ENCODE peak calls at places on chromosome 1, in seven cellular contexts. One of them, this sample, is unnamed.
A peak's percentile ranks its signal among the peaks of the same experiment; 100 is the strongest.

GRCh38 chr1:4960782-4961475 is 306.5 kb downstream of the AJAP1 start:
- DNase-seq in A549: no peak
- DNase-seq in uterus: no peak
- DNase-seq in transverse colon: no peak
- DNase-seq in suprapubic skin: no peak
- DNase-seq in spleen: no peak
- DNase-seq in adrenal gland: peak; percentile 53
- DNase-seq in this sample: no peak

GRCh38 chr1:41241748-41242644 is at the start of gene SCMH1:
- DNase-seq in suprapubic skin: no peak
- DNase-seq in A549: peak; percentile 30
- DNase-seq in spleen: peak; percentile 90
- DNase-seq in transverse colon: peak; percentile 56
- DNase-seq in adrenal gland: peak; percentile 46
- DNase-seq in uterus: peak; percentile 40
- DNase-seq in this sample: peak; percentile 72

GRCh38 chr1:243742814-243743213 is 107.2 kb downstream of the AKT3 start:
- DNase-seq in adrenal gland: no peak
- DNase-seq in spleen: no peak
- DNase-seq in transverse colon: no peak
- DNase-seq in A549: no peak
- DNase-seq in uterus: no peak
- DNase-seq in suprapubic skin: no peak
- DNase-seq in this sample: no peak

GRCh38 chr1:64073705-64074104 is 129.7 kb upstream of the UBE2U start:
- DNase-seq in uterus: no peak
- DNase-seq in spleen: no peak
- DNase-seq in transverse colon: no peak
- DNase-seq in adrenal gland: peak; percentile 65
- DNase-seq in suprapubic skin: no peak
- DNase-seq in A549: no peak
- DNase-seq in this sample: no peak

GRCh38 chr1:113928129-113928949 is 785 bp upstream of the HIPK1 start:
- DNase-seq in A549: no peak
- DNase-seq in spleen: no peak
- DNase-seq in adrenal gland: no peak
- DNase-seq in suprapubic skin: no peak
- DNase-seq in uterus: no peak
- DNase-seq in transverse colon: no peak
- DNase-seq in this sample: no peak

GRCh38 chr1:183553769-183554168 is 36.5 kb downstream of the NCF2 start:
- DNase-seq in A549: no peak
- DNase-seq in uterus: no peak
- DNase-seq in transverse colon: no peak
- DNase-seq in spleen: no peak
- DNase-seq in suprapubic skin: no peak
- DNase-seq in adrenal gland: no peak
- DNase-seq in this sample: no peak

GRCh38 chr1:35243681-35244080 is 24.8 kb upstream of the ZMYM4 start:
- DNase-seq in suprapubic skin: no peak
- DNase-seq in uterus: no peak
- DNase-seq in adrenal gland: no peak
- DNase-seq in spleen: no peak
- DNase-seq in A549: no peak
- DNase-seq in transverse colon: peak; percentile 18
- DNase-seq in this sample: no peak

GRCh38 chr1:15148004-15148403 is 5.5 kb upstream of the TMEM51 start:
- DNase-seq in spleen: no peak
- DNase-seq in transverse colon: no peak
- DNase-seq in adrenal gland: no peak
- DNase-seq in A549: no peak
- DNase-seq in suprapubic skin: no peak
- DNase-seq in uterus: no peak
- DNase-seq in this sample: no peak

GRCh38 chr1:42784946-42785693 is at the start of gene TMEM269:
- DNase-seq in spleen: peak; percentile 79
- DNase-seq in suprapubic skin: peak; percentile 82
- DNase-seq in A549: no peak
- DNase-seq in transverse colon: peak; percentile 13
- DNase-seq in uterus: no peak
- DNase-seq in adrenal gland: no peak
- DNase-seq in this sample: peak; percentile 64

GRCh38 chr1:33428661-33429060 is 2.2 kb downstream of the PHC2 start:
- DNase-seq in A549: no peak
- DNase-seq in uterus: no peak
- DNase-seq in spleen: no peak
- DNase-seq in suprapubic skin: no peak
- DNase-seq in transverse colon: no peak
- DNase-seq in adrenal gland: no peak
- DNase-seq in this sample: no peak

GRCh38 chr1:33429332-33429731 is 1.6 kb downstream of the PHC2 start:
- DNase-seq in transverse colon: no peak
- DNase-seq in A549: no peak
- DNase-seq in spleen: no peak
- DNase-seq in adrenal gland: no peak
- DNase-seq in suprapubic skin: no peak
- DNase-seq in uterus: no peak
- DNase-seq in this sample: no peak

GRCh38 chr1:33429846-33430750 is 797 bp downstream of the PHC2 start:
- DNase-seq in adrenal gland: peak; percentile 47
- DNase-seq in suprapubic skin: no peak
- DNase-seq in spleen: peak; percentile 88
- DNase-seq in uterus: peak; percentile 48
- DNase-seq in transverse colon: peak; percentile 53
- DNase-seq in A549: no peak
- DNase-seq in this sample: peak; percentile 82

GRCh38 chr1:33433509-33434362 is 2.8 kb upstream of the PHC2 start:
- DNase-seq in spleen: no peak
- DNase-seq in adrenal gland: peak; percentile 94
- DNase-seq in A549: peak; percentile 68
- DNase-seq in uterus: peak; percentile 97
- DNase-seq in transverse colon: peak; percentile 54
- DNase-seq in suprapubic skin: no peak
- DNase-seq in this sample: peak; percentile 86

DNA sequence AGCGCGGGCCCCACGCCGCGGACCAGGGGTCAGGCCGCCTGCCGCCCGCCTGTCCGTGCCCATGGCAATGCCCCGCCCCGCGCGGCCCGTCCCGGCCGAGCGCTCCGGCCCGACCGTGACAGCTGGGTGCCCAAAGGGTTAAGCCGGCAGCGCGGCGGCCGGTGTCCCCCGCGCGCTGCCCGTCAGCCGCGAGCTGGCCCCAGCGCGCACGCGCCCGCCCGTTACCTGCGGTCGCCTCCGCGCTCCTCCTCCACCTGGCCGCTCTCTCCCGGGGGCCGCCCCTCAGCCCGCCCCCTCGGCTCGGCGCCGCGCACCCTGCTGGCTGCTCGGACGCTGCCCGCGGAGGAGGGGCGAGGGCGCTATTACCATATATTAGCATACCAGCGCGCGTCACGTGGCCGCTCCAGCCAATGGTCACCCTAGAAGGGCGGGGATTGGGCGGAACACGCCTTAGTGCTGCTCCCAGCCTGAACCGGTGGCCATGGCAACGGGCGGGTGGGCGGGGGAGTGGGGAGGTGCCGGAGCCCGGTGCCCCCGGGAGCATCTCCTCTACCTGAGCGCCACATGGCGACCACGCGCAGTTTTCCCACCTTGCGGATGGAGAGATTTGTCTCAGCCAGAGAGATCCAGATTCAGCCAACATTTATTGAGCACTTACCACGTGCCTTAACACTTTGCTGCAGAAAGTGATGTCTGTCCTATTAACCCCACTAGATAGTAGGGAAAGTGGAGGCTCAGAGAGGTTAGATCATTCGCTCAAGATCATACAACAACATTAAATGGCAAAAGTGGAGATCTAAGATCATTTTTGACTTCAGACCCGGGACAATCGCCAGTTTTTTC is at the start of gene PHC2:
- DNase-seq in A549: peak; percentile 91
- DNase-seq in adrenal gland: peak; percentile 98
- DNase-seq in uterus: peak; percentile 97
- DNase-seq in spleen: peak; percentile 97
- DNase-seq in suprapubic skin: peak; percentile 98
- DNase-seq in transverse colon: peak; percentile 96
- DNase-seq in this sample: peak; percentile 98
- TF ChIP-seq POLR2A in A549: no peak
- TF ChIP-seq POLR2A in adrenal gland: no peak
- TF ChIP-seq POLR2A in uterus: peak; percentile 81
- TF ChIP-seq POLR2A in spleen: no peak
- TF ChIP-seq POLR2A in suprapubic skin: no peak
- TF ChIP-seq POLR2A in transverse colon: no peak
- TF ChIP-seq POLR2A in this sample: no peak

GRCh38 chr1:202958544-202959275 is 598 bp upstream of the ADIPOR1 start:
- DNase-seq in adrenal gland: no peak
- DNase-seq in suprapubic skin: no peak
- DNase-seq in uterus: no peak
- DNase-seq in transverse colon: peak; percentile 35
- DNase-seq in spleen: no peak
- DNase-seq in A549: no peak
- DNase-seq in this sample: no peak

GRCh38 chr1:202959276-202959620 is 1.1 kb upstream of the ADIPOR1 start:
- DNase-seq in suprapubic skin: no peak
- DNase-seq in uterus: no peak
- DNase-seq in spleen: no peak
- DNase-seq in adrenal gland: peak; percentile 52
- DNase-seq in transverse colon: no peak
- DNase-seq in A549: peak; percentile 37
- DNase-seq in this sample: no peak

GRCh38 chr1:202954057-202954745 is 3.9 kb downstream of the ADIPOR1 start:
- DNase-seq in spleen: no peak
- DNase-seq in adrenal gland: no peak
- DNase-seq in suprapubic skin: no peak
- DNase-seq in transverse colon: no peak
- DNase-seq in uterus: no peak
- DNase-seq in A549: no peak
- DNase-seq in this sample: no peak

GRCh38 chr1:202961220-202961880 is 3.2 kb upstream of the ADIPOR1 start:
- DNase-seq in uterus: no peak
- DNase-seq in adrenal gland: no peak
- DNase-seq in A549: no peak
- DNase-seq in suprapubic skin: no peak
- DNase-seq in spleen: no peak
- DNase-seq in transverse colon: no peak
- DNase-seq in this sample: no peak

DNA sequence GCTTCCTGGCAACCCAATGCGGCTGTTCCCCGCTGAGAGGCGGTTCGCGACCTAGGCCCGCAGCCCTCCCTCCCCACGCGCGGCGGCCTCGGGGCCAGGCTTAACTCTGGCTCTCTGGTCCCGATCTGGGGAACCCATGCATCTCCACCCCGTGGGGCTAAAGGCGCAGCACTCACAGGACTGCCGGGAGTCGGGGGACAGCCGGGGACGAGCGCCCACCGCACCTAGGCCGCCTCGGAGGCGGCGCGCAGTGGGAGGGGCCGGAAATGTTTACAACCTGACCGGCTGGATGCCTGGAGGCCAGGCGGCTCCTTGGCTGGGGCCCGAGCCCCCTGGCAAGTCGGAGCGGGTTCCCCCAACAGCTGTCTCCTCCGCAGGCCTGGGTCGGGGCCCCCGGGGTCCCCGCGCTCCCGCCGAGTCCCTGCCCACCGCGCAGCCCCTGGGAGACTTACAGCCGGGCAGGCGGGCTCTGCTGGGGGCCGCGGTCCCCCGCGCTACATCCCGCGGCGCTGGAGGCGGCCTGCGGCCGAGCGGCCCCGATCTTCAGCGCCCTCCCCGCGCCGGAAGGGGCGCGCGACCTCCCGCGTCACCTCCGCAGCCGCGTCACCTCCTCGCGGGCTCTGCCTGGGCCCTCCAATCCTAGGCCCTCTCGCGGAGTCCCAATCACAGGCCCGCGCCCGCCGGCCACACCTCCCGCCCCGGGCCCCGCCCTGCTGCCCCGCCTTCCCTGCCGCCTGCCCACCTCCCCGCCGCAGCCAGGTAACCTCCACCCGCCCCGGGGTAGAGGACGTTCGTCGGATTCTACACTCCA is at the start of gene ADIPOR1:
- DNase-seq in suprapubic skin: peak; percentile 96
- DNase-seq in A549: peak; percentile 83
- DNase-seq in spleen: peak; percentile 99
- DNase-seq in adrenal gland: peak; percentile 89
- DNase-seq in transverse colon: peak; percentile 96
- DNase-seq in uterus: peak; percentile 87
- DNase-seq in this sample: peak; percentile 96
- TF ChIP-seq POLR2A in suprapubic skin: peak; percentile 94
- TF ChIP-seq POLR2A in A549: peak; percentile 74
- TF ChIP-seq POLR2A in spleen: peak; percentile 85
- TF ChIP-seq POLR2A in adrenal gland: peak; percentile 90
- TF ChIP-seq POLR2A in transverse colon: peak; percentile 83
- TF ChIP-seq POLR2A in uterus: peak; percentile 98
- TF ChIP-seq POLR2A in this sample: peak; percentile 43

DNA sequence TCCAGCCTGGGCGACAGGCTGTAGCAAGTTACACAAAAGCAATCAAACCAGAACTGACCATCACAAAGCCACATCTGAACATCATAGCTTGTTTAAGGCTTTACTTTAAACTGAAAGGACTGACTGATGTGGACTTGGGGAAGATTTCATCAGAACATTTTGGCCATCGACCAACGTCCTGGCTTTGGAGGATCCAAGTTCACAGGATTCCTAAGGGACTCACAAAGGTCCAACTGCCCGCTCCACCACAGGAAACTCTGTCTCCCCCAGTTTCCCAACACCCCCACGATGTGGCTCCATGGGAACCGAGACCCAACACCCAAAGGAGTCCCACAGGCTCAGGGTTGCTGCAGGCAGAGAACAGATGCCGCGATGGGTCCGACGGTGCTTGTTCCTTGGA is 9.3 kb downstream of the SSU72 start:
- DNase-seq in transverse colon: no peak
- DNase-seq in spleen: no peak
- DNase-seq in uterus: no peak
- DNase-seq in adrenal gland: no peak
- DNase-seq in suprapubic skin: no peak
- DNase-seq in A549: no peak
- DNase-seq in this sample: no peak
- TF ChIP-seq POLR2A in transverse colon: no peak
- TF ChIP-seq POLR2A in spleen: no peak
- TF ChIP-seq POLR2A in uterus: no peak
- TF ChIP-seq POLR2A in adrenal gland: no peak
- TF ChIP-seq POLR2A in suprapubic skin: no peak
- TF ChIP-seq POLR2A in A549: no peak
- TF ChIP-seq POLR2A in this sample: no peak

DNA sequence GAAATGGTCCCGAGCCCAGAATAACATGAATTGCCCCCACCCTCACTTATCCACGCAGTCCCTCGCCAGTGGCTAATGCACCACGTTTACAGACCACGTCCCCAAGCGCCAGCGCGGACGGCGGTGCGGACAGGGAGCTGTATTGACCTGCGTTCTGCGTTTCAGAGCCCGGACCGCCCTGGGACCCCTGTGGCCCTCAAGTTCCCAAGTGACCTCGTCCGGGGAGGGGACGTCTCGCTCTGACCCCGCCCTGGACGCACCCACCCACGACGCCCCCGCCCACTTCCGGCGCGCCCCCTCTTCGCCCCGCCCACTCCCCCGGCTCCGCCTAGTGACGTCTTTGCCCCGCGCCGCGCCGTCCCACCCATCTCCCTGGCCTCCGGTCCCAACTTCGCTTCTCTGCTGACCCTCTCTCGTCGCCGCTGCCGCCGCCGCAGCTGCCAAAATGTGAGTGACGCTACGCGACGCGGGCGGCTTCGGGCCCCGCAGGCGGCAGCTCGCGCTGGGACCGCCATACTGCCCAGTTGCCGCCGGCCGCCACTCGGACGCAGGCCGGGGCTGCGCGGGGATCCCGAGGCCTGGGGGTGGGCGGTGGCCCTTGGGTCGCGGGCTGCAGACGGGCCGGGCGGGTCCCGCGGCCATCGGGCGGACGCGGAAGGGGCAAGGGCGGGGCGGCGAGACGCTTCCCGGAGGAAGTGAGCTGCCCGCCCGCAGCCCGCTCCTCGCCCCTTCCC is at the start of gene VAMP3:
- DNase-seq in uterus: peak; percentile 83
- DNase-seq in A549: peak; percentile 80
- DNase-seq in transverse colon: peak; percentile 93
- DNase-seq in adrenal gland: peak; percentile 88
- DNase-seq in spleen: peak; percentile 95
- DNase-seq in suprapubic skin: peak; percentile 96
- DNase-seq in this sample: peak; percentile 94
- TF ChIP-seq POLR2A in uterus: peak; percentile 76
- TF ChIP-seq POLR2A in A549: peak; percentile 52
- TF ChIP-seq POLR2A in transverse colon: peak; percentile 74
- TF ChIP-seq POLR2A in adrenal gland: peak; percentile 66
- TF ChIP-seq POLR2A in spleen: peak; percentile 38
- TF ChIP-seq POLR2A in suprapubic skin: peak; percentile 77
- TF ChIP-seq POLR2A in this sample: peak; percentile 26

This sample was measured in sigmoid colon.